ENCODE peak calls at places on chromosomes 13 and 19, in ten cellular contexts. U is IMR-90; M is PC-9; Y is left lung; L is breast epithelium; D is astrocyte; Z is left ventricle myocardium inferior; K is CD8-positive, alpha-beta memory T cell; C is cardiac muscle cell; J is thyroid gland. X is an unnamed sample.

GRCh38 chr19:28136796-28137195 is 1076.2 kb downstream of the UQCRFS1 start:
- DNase-seq in J (no peak), U (no peak), L (no peak), D (no peak), C (no peak), Z (no peak), K (no peak), M (no peak), Y (no peak), X (no peak)

GRCh38 chr19:4444765-4445741 is 12.5 kb downstream of the UBXN6 start:
- DNase-seq in C (peak; percentile 13), M (no peak), Y (no peak), U (no peak), D (no peak), J (no peak), L (no peak), K (no peak), Z (no peak), X (no peak)

GRCh38 chr13:21567714-21568113 is 36.3 kb downstream of the MICU2 start:
- DNase-seq in Z (no peak), U (peak; percentile 20), K (no peak), L (no peak), D (no peak), Y (no peak), J (no peak), M (no peak), C (peak; percentile 38), X (no peak)

GRCh38 chr19:1998712-1999708 is 16.5 kb downstream of the BTBD2 start:
- DNase-seq in L (no peak), M (no peak), D (no peak), J (no peak), Y (no peak), Z (no peak), U (no peak), C (no peak), K (no peak), X (no peak)

GRCh38 chr13:76503756-76504155 is 382.4 kb downstream of the KCTD12 start:
- DNase-seq in L (no peak), U (no peak), Y (no peak), M (no peak), D (no peak), K (no peak), Z (no peak), J (no peak), C (no peak), X (no peak)

GRCh38 chr19:29271911-29272310 is 59.0 kb upstream of the UQCRFS1 start:
- DNase-seq in J (no peak), C (no peak), Z (no peak), U (no peak), Y (no peak), M (no peak), D (no peak), K (no peak), L (no peak), X (no peak)

GRCh38 chr19:49710372-49710951 is 19.5 kb downstream of the CPT1C start:
- DNase-seq in C (peak; percentile 27), J (no peak), Z (no peak), M (no peak), D (peak; percentile 50), Y (no peak), L (no peak), K (no peak), U (peak; percentile 84), X (no peak)

GRCh38 chr19:47225746-47226425 is 5.1 kb downstream of the BBC3 start:
- DNase-seq in D (peak; percentile 71), C (peak; percentile 93), Z (peak; percentile 89), J (peak; percentile 88), M (peak; percentile 64), L (peak; percentile 86), K (peak; percentile 89), U (peak; percentile 84), Y (peak; percentile 96), X (peak; percentile 83)

GRCh38 chr19:42313096-42313839 is at the start of gene TMEM145:
- DNase-seq in L (no peak), K (no peak), Y (no peak), D (peak; percentile 41), Z (no peak), M (no peak), J (peak; percentile 29), C (peak; percentile 52), U (peak; percentile 52), X (no peak)

DNA sequence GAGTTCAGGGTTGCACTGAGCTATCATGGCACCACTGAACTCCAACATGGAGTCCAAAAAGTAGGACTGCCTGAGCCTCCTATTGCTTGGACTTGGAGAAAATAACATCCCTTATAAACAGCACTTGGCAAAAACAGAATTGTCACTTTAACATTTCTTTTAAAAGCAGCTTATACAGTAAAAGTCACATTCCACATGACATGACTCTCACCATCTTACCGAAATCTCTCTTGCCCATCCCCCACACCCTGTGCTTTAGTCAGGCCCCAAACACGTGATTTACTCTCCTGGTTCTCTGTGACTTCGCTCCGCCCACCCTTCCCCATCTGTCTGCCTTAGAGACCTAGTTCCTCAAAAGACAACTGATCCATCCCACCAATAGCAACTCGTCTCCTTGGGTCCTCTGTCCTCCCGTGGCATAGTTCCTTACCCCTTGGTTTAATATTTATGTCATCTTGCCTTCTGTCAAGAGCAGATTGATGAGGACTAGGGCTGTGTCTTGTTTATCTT is 4.6 kb downstream of the SAFB start:
- DNase-seq in K (no peak), D (peak; percentile 26), J (no peak), Z (peak; percentile 56), L (peak; percentile 33), U (peak; percentile 72), Y (peak; percentile 78), M (no peak), C (no peak), X (no peak)
- H3K4me1 ChIP-seq in K (peaks cover 79% of the 10 kb centered on the region), D (peaks cover 28% of the 10 kb centered on the region), J (peaks cover 27% of the 10 kb centered on the region), Z (peaks cover 96% of the 10 kb centered on the region), L (peaks cover 31% of the 10 kb centered on the region), U (peaks cover 20% of the 10 kb centered on the region), Y (peaks cover 47% of the 10 kb centered on the region), M (peaks cover 10% of the 10 kb centered on the region), C (peaks cover 7% of the 10 kb centered on the region), X (peaks cover 75% of the 10 kb centered on the region)

DNA sequence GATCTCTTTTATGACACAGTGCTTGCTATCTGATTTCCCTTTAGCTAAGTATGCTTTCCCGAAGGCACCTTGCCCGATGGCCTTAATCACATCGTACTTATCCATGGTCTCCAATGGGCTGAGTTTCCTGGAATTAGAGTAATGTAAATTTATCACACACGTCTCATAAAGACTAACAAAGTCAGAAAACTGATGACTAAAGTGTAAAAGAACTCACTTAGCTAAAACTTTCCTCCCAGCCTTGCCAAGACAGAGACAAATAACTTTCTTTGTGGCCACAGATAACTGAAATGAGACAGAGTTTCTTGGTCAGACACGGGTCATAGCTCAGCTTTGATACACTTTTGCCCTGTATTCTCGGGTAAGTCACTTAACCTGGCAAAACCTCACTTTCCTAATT is 1.5 kb downstream of the NEK5 start:
- DNase-seq in L (no peak), M (no peak), C (peak; percentile 55), J (no peak), K (no peak), D (peak; percentile 93), Z (no peak), Y (no peak), U (no peak), X (no peak)
- H3K4me3 ChIP-seq in L (no peak overlapping the region), M (no peak overlapping the region), C (no peak overlapping the region), J (no peak overlapping the region), K (no peak overlapping the region), D (no peak overlapping the region), Z (peak overlapping the region; percentile 82), Y (no peak overlapping the region), U (no peak overlapping the region), X (no peak overlapping the region)

GRCh38 chr13:49441846-49442245 is 2.0 kb downstream of the CAB39L start:
- DNase-seq in Z (no peak), D (peak; percentile 90), Y (no peak), K (no peak), U (peak; percentile 85), M (no peak), J (no peak), C (peak; percentile 21), L (no peak), X (no peak)
- H3K4me1 ChIP-seq in Z (peaks cover 35% of the 10 kb centered on the region), D (peaks cover 7% of the 10 kb centered on the region), Y (no peaks in the 10 kb centered on the region), K (peaks cover 22% of the 10 kb centered on the region), U (no peaks in the 10 kb centered on the region), M (peaks cover 6% of the 10 kb centered on the region), J (peaks cover 4% of the 10 kb centered on the region), C (peaks cover 12% of the 10 kb centered on the region), L (no peaks in the 10 kb centered on the region), X (peaks cover 21% of the 10 kb centered on the region)

DNA sequence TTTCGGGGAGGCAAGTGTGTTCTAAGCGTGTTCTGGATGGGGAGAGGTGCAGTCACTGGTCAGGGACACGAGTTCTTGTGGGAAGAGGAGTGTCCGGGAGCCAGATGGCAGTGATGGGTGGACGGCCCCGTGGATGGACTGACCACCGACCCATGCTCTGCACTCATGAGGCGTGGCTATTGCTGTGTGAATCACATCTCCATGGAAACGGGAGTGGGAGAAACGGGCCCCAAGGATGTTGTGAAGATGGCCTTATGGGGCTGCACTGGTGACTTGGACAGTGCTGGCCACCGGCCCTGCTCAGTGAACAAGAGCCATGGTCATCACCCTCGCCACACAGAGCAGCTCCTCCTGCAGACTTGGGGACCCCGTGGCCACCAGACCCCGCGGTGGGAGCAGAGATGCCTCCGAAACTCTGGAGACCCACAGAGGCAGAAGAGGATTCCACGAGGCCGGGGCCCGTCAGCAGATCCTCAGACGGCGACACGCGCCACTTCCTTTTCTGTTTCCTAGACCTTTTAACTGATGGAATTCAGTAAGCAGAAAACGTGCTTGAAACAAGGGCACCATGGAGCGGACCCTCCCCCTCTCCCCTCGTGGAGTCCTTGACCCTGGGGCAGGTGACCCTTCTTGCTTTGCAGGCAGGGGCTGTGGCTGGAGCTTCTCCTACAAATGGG is 47.5 kb downstream of the GAS6 start:
- DNase-seq in J (peak; percentile 25), L (no peak), Z (no peak), Y (peak; percentile 69), C (no peak), K (no peak), M (no peak), U (peak; percentile 45), D (no peak), X (peak; percentile 61)
- H3K4me3 ChIP-seq in J (no peak overlapping the region), L (no peak overlapping the region), Z (no peak overlapping the region), Y (peak overlapping the region; percentile 17), C (no peak overlapping the region), K (peak overlapping the region; percentile 20), M (no peak overlapping the region), U (no peak overlapping the region), D (no peak overlapping the region), X (no peak overlapping the region)